ENCODE peak calls at places on chromosomes 7 and 10, in ten cellular contexts. B is CD8-positive, alpha-beta T cell; Y is mammary epithelial cell; O is BE2C; G is thyroid gland; W is kidney epithelial cell; Z is IMR-90; S is H1; I is keratinocyte; F is pancreas. N is an unnamed sample.

GRCh38 chr7:98221611-98222532 is 10.6 kb downstream of the BHLHA15 start:
- DNase-seq in G (no peak), O (no peak), B (no peak), F (peak; percentile 37), S (no peak), Y (no peak), W (no peak), I (no peak), Z (no peak), N (no peak)

GRCh38 chr7:7830122-7830878 is 111.9 kb upstream of the RPA3 start:
- DNase-seq in O (no peak), G (peak; percentile 54), F (peak; percentile 52), Z (no peak), I (no peak), S (no peak), W (no peak), Y (peak; percentile 41), B (no peak), N (no peak)

GRCh38 chr7:20385121-20385520 is 54.4 kb downstream of the ITGB8 start:
- DNase-seq in G (no peak), W (no peak), S (no peak), B (no peak), I (no peak), F (no peak), Y (peak; percentile 61), Z (peak; percentile 89), O (no peak), N (peak; percentile 63)

GRCh38 chr7:44144426-44144967 is 3.4 kb upstream of the MYL7 start:
- DNase-seq in S (no peak), W (no peak), I (no peak), F (no peak), O (no peak), B (no peak), G (no peak), Z (no peak), Y (no peak), N (no peak)

GRCh38 chr10:125815764-125816163 is 7.3 kb downstream of the UROS start:
- DNase-seq in F (no peak), Z (no peak), Y (no peak), W (no peak), S (no peak), I (no peak), B (no peak), O (no peak), G (no peak), N (no peak)

GRCh38 chr7:121107923-121108498 is 119.5 kb downstream of the CPED1 start:
- DNase-seq in B (no peak), F (no peak), G (no peak), S (no peak), I (no peak), Z (peak; percentile 78), Y (peak; percentile 50), W (no peak), O (no peak), N (no peak)

GRCh38 chr10:6711286-6711817 is 131.3 kb upstream of the PRKCQ start:
- DNase-seq in O (no peak), Y (no peak), B (no peak), S (no peak), F (no peak), G (no peak), I (no peak), Z (no peak), W (no peak), N (no peak)

GRCh38 chr7:134562136-134562535 is 13.2 kb downstream of the AKR1B15 start:
- DNase-seq in W (peak; percentile 48), Z (peak; percentile 47), G (peak; percentile 27), O (no peak), F (no peak), S (no peak), Y (peak; percentile 75), B (no peak), I (no peak), N (no peak)

GRCh38 chr10:128884496-128884895 is 582.5 kb upstream of the MGMT start:
- DNase-seq in F (no peak), S (no peak), G (no peak), W (no peak), Y (no peak), I (no peak), O (no peak), B (no peak), Z (no peak), N (no peak)

GRCh38 chr10:91909178-91909677 is at the start of gene FGFBP3:
- DNase-seq in G (peak; percentile 25), I (no peak), W (no peak), F (no peak), Y (peak; percentile 21), S (no peak), Z (peak; percentile 45), O (peak; percentile 57), B (peak; percentile 16), N (no peak)

GRCh38 chr7:43878867-43879266 is 9.6 kb upstream of the MRPS24 start:
- DNase-seq in G (no peak), O (no peak), W (no peak), Y (no peak), S (no peak), Z (peak; percentile 37), F (no peak), B (no peak), I (no peak), N (no peak)

GRCh38 chr10:788796-789748 is 99.6 kb upstream of the DIP2C start:
- DNase-seq in O (peak; percentile 85), F (no peak), Y (peak; percentile 56), I (no peak), W (no peak), Z (peak; percentile 60), S (no peak), B (no peak), G (peak; percentile 81), N (peak; percentile 20)

GRCh38 chr10:69730251-69731156 is 71.2 kb upstream of the COL13A1 start:
- DNase-seq in Z (peak; percentile 63), I (no peak), Y (peak; percentile 21), G (no peak), W (no peak), F (no peak), B (no peak), O (no peak), S (no peak), N (peak; percentile 64)

GRCh38 chr10:62047960-62048383 is 146.5 kb downstream of the ARID5B start:
- DNase-seq in W (no peak), S (no peak), F (no peak), Y (peak; percentile 68), O (no peak), I (no peak), B (no peak), Z (no peak), G (no peak), N (no peak)

GRCh38 chr7:131369354-131369753 is 41.7 kb downstream of the MKLN1 start:
- DNase-seq in F (no peak), S (no peak), W (no peak), O (no peak), B (no peak), I (no peak), G (no peak), Y (no peak), Z (no peak), N (no peak)

DNA sequence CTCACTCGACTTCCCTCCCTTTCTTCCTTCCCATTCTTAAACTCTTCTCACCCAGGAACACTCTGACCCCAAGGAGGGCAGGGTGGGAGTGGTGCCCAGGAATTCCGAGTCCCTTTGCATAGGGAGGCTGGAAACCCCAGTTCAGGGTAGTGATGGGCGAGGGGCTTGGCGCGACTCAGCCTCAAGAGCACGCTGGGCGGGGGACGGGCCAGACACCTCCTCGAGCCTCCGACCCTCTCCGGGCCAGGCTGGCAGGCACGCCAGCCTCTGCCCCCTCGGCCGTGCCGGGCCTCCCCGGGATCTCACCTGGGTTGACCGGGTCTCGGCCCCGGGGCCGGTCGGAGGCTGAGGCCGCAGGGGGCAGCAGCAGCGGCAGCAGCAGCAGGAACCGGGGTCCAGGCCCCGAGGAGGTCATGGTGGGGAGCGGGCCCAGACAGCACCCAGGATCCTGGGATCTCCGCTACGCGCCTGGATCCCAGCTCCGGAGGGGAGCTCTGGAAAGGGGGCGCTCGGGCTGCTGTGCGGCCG is 457 bp downstream of the PLOD3 start:
- DNase-seq in B (no peak), G (no peak), S (no peak), O (no peak), Z (no peak), F (no peak), W (no peak), Y (peak; percentile 16), I (no peak), N (no peak)
- TF ChIP-seq CTCF in B (no peak), G (no peak), S (no peak), O (peak; percentile 19), Z (no peak), F (no peak), W (no peak), Y (no peak), I (no peak), N (no peak)

GRCh38 chr7:151923097-151923876 is 33.0 kb upstream of the GALNTL5 start:
- DNase-seq in B (no peak), W (no peak), F (no peak), Z (no peak), S (no peak), O (no peak), G (no peak), I (no peak), Y (peak; percentile 17), N (no peak)
- H3K27me3 ChIP-seq in B (no peaks in the 10 kb centered on the region), W (no peaks in the 10 kb centered on the region), F (no peaks in the 10 kb centered on the region), Z (peaks cover 16% of the 10 kb centered on the region), S (no peaks in the 10 kb centered on the region), O (no peaks in the 10 kb centered on the region), G (no peaks in the 10 kb centered on the region), I (peaks cover 10% of the 10 kb centered on the region), Y (no peaks in the 10 kb centered on the region), N (peaks cover 4% of the 10 kb centered on the region)

GRCh38 chr10:74084955-74085354 is 65.7 kb downstream of the AP3M1 start:
- DNase-seq in F (no peak), O (no peak), B (no peak), Z (no peak), G (no peak), W (no peak), I (no peak), S (no peak), Y (no peak), N (no peak)
- TF ChIP-seq CTCF in F (no peak), O (no peak), B (no peak), Z (no peak), G (no peak), W (no peak), I (no peak), S (no peak), Y (no peak), N (no peak)

GRCh38 chr7:15967551-15967950 is 281.1 kb upstream of the MEOX2 start:
- DNase-seq in Z (no peak), I (no peak), Y (no peak), W (no peak), G (no peak), O (no peak), F (no peak), S (no peak), B (no peak), N (no peak)

GRCh38 chr7:15967121-15967520 is 280.6 kb upstream of the MEOX2 start:
- DNase-seq in I (no peak), F (no peak), Z (no peak), O (no peak), Y (no peak), G (no peak), W (no peak), S (no peak), B (no peak), N (no peak)

DNA sequence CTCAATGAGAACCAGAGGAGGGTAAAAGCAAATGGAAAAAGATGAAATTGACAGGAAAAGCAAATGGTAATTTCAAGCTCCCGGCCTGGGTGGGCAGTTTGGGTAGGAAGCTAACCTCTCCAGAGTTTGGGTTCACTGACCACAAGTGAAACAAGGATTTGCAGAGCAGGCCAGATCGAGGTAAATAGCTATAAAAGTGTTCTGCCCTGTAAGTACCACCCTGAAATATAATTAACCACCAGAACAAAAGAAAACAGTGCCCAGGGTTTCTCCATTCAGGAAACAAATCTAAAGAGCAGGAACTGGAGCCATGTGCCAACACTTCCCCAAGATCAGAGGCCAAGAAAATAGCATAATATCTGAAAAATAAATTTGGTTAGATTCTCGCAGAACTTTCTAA is 276.7 kb upstream of the MEOX2 start:
- DNase-seq in O (no peak), B (no peak), W (no peak), F (no peak), S (no peak), I (no peak), Z (no peak), G (no peak), Y (no peak), N (no peak)
- H3K27me3 ChIP-seq in O (no peaks in the 10 kb centered on the region), B (no peaks in the 10 kb centered on the region), W (no peaks in the 10 kb centered on the region), F (no peaks in the 10 kb centered on the region), S (no peaks in the 10 kb centered on the region), I (no peaks in the 10 kb centered on the region), Z (no peaks in the 10 kb centered on the region), G (no peaks in the 10 kb centered on the region), Y (no peaks in the 10 kb centered on the region), N (no peaks in the 10 kb centered on the region)

N was measured in AG04450.